ENCODE peak calls at places on chromosome 4, in ten cellular contexts. L, X, Y, B, M, D, S, W, A and I are unnamed samples.

GRCh38 chr4:100075056-100075455 is 115.2 kb downstream of the DDIT4L start:
- DNase-seq in L (peak), X (peak), Y (peak), B (no peak), M (no peak), D (no peak), S (no peak), W (no peak), A (no peak), I (no peak)

GRCh38 chr4:37188100-37188499 is 56.4 kb upstream of the NWD2 start:
- DNase-seq in L (no peak), X (no peak), Y (no peak), B (no peak), M (no peak), D (no peak), S (no peak), W (no peak), A (no peak), I (no peak)

GRCh38 chr4:2799971-2800690 is 7.2 kb downstream of the SH3BP2 start:
- DNase-seq in L (no peak), X (no peak), Y (no peak), B (no peak), M (peak), D (no peak), S (no peak), W (no peak), A (peak), I (peak)

GRCh38 chr4:186347743-186348142 is 81.8 kb downstream of the F11 start:
- DNase-seq in L (no peak), X (no peak), Y (no peak), B (no peak), M (no peak), D (no peak), S (no peak), W (peak), A (no peak), I (no peak)

GRCh38 chr4:102817613-102818268 is 9.6 kb downstream of the UBE2D3 start:
- DNase-seq in L (no peak), X (no peak), Y (no peak), B (no peak), M (no peak), D (no peak), S (no peak), W (no peak), A (no peak), I (no peak)

GRCh38 chr4:24930136-24930535 is 17.3 kb upstream of the CCDC149 start:
- DNase-seq in L (no peak), X (no peak), Y (no peak), B (no peak), M (no peak), D (peak), S (no peak), W (no peak), A (no peak), I (no peak)

GRCh38 chr4:70634482-70634881 is 5.9 kb downstream of the ENAM start:
- DNase-seq in L (no peak), X (no peak), Y (no peak), B (no peak), M (no peak), D (no peak), S (no peak), W (no peak), A (no peak), I (no peak)

GRCh38 chr4:176425035-176425434 is 105.3 kb downstream of the SPCS3 start:
- DNase-seq in L (no peak), X (peak), Y (no peak), B (no peak), M (no peak), D (peak), S (no peak), W (no peak), A (no peak), I (no peak)

GRCh38 chr4:79661196-79661595 is 253.2 kb upstream of the GK2 start:
- DNase-seq in L (no peak), X (no peak), Y (no peak), B (no peak), M (no peak), D (no peak), S (no peak), W (no peak), A (no peak), I (no peak)

GRCh38 chr4:19254476-19254875 is 997.2 kb upstream of the SLIT2 start:
- DNase-seq in L (peak), X (peak), Y (peak), B (no peak), M (no peak), D (peak), S (peak), W (no peak), A (no peak), I (no peak)

GRCh38 chr4:106329027-106329618 is 12.8 kb downstream of the AIMP1 start:
- DNase-seq in L (peak), X (no peak), Y (peak), B (peak), M (no peak), D (peak), S (peak), W (no peak), A (no peak), I (no peak)

GRCh38 chr4:169668069-169668721 is 47.8 kb downstream of the CLCN3 start:
- DNase-seq in L (no peak), X (no peak), Y (no peak), B (no peak), M (peak), D (no peak), S (no peak), W (no peak), A (no peak), I (no peak)

GRCh38 chr4:87856816-87857215 is 24.0 kb downstream of the MEPE start:
- DNase-seq in L (no peak), X (no peak), Y (no peak), B (no peak), M (no peak), D (no peak), S (no peak), W (no peak), A (no peak), I (no peak)

GRCh38 chr4:8198906-8199593 is at the start of gene SH3TC1:
- DNase-seq in L (no peak), X (peak), Y (peak), B (peak), M (peak), D (peak), S (peak), W (peak), A (peak), I (peak)

GRCh38 chr4:182741054-182741453 is 176.1 kb downstream of the DCTD start:
- DNase-seq in L (no peak), X (no peak), Y (no peak), B (no peak), M (no peak), D (no peak), S (no peak), W (no peak), A (no peak), I (no peak)

GRCh38 chr4:82785248-82786003 is 13.2 kb downstream of the SCD5 start:
- DNase-seq in L (peak), X (peak), Y (peak), B (no peak), M (no peak), D (peak), S (peak), W (no peak), A (no peak), I (no peak)

GRCh38 chr4:125317526-125317880 is 2.7 kb downstream of the FAT4 start:
- DNase-seq in L (no peak), X (peak), Y (peak), B (no peak), M (peak), D (peak), S (no peak), W (peak), A (peak), I (peak)

GRCh38 chr4:76515975-76516853 is 81.2 kb downstream of the SHROOM3 start:
- DNase-seq in L (no peak), X (no peak), Y (no peak), B (no peak), M (no peak), D (peak), S (no peak), W (no peak), A (no peak), I (no peak)

GRCh38 chr4:55951191-55951922 is 2.6 kb downstream of the CEP135 start:
- DNase-seq in L (no peak), X (no peak), Y (no peak), B (no peak), M (no peak), D (no peak), S (no peak), W (no peak), A (no peak), I (no peak)
- H3K4me3 ChIP-seq in L (no peak), X (no peak), Y (no peak), B (no peak), M (no peak), D (no peak), S (no peak), W (no peak), A (no peak), I (no peak)

GRCh38 chr4:138540056-138540800 is 298.1 kb upstream of the SLC7A11 start:
- DNase-seq in L (no peak), X (peak), Y (no peak), B (no peak), M (no peak), D (no peak), S (no peak), W (no peak), A (no peak), I (no peak)
- H3K4me3 ChIP-seq in L (no peak), X (no peak), Y (no peak), B (no peak), M (no peak), D (no peak), S (no peak), W (no peak), A (no peak), I (no peak)

GRCh38 chr4:127993150-127993549 is 27.9 kb downstream of the ABHD18 start:
- DNase-seq in L (no peak), X (no peak), Y (no peak), B (no peak), M (no peak), D (no peak), S (no peak), W (no peak), A (no peak), I (no peak)

GRCh38 chr4:127997534-127998388 is 32.6 kb downstream of the ABHD18 start:
- DNase-seq in L (no peak), X (peak), Y (no peak), B (no peak), M (no peak), D (peak), S (no peak), W (no peak), A (no peak), I (no peak)

GRCh38 chr4:127995776-127996175 is 30.6 kb downstream of the ABHD18 start:
- DNase-seq in L (no peak), X (peak), Y (peak), B (no peak), M (no peak), D (no peak), S (no peak), W (no peak), A (no peak), I (no peak)
- H3K4me3 ChIP-seq in L (no peak), X (no peak), Y (no peak), B (no peak), M (no peak), D (no peak), S (no peak), W (no peak), A (no peak), I (no peak)

GRCh38 chr4:85828295-85828910 is 353.5 kb downstream of the ARHGAP24 start:
- DNase-seq in L (no peak), X (peak), Y (no peak), B (no peak), M (no peak), D (peak), S (no peak), W (no peak), A (no peak), I (no peak)
- H3K4me3 ChIP-seq in L (peak), X (peak), Y (no peak), B (no peak), M (no peak), D (peak), S (peak), W (peak), A (peak), I (peak)

DNA sequence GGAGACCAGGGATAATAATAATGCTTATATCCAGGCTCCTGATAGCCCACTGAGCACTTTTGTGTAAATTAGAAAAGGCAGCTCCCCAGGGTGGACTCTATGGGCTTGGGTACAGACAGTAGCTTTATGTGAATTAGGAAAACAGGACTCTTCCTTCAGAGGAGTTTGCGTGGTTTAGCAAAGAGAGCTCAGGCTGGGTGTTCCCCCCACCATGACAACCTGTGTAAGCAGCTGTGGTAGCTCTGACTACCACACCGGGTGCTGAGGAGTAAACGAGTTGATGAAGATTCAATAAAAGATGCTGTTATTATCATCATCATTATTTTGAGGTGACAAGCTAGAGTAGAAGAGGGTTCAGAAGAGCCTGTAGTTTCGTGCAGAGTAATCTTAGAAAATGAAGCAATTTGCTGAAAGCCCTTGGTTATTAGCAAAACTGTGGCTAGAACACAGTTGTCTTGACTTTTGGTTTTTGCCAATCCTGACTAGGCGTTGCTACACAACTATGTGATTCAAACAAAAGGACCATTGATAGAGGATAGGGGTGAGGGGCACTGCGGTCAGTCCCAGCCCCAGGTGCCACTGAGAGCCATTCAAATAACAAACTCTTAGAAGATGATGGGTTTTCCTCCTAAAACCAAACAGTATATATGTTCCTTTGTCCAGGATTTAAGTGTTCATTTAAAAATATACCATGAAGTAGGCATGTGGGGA is 60.6 kb upstream of the LIMCH1 start:
- DNase-seq in L (no peak), X (no peak), Y (no peak), B (no peak), M (no peak), D (no peak), S (no peak), W (no peak), A (no peak), I (no peak)
- H3K4me3 ChIP-seq in L (no peak), X (no peak), Y (no peak), B (no peak), M (no peak), D (no peak), S (no peak), W (no peak), A (no peak), I (no peak)